ENCODE peak calls at places on chromosome 1, in seven cellular contexts. One of them, this sample, is unnamed.

GRCh38 chr1:70361727-70362413 is 7.3 kb upstream of the ANKRD13C start:
- DNase-seq in T follicular helper cell: no peak
- DNase-seq in NCI-H1092: no peak
- DNase-seq in transverse colon: no peak
- DNase-seq in posterior cingulate gyrus: no peak
- DNase-seq in NT2/D1: no peak
- DNase-seq in progenitor cell of endocrine pancreas: no peak
- DNase-seq in this sample: no peak

GRCh38 chr1:207822124-207822601 is 70.3 kb downstream of the CD46 start:
- DNase-seq in NCI-H1092: no peak
- DNase-seq in posterior cingulate gyrus: no peak
- DNase-seq in T follicular helper cell: no peak
- DNase-seq in transverse colon: peak; percentile 57
- DNase-seq in progenitor cell of endocrine pancreas: no peak
- DNase-seq in NT2/D1: no peak
- DNase-seq in this sample: no peak

GRCh38 chr1:46665983-46666382 is 2.2 kb downstream of the ATPAF1 start:
- DNase-seq in transverse colon: no peak
- DNase-seq in T follicular helper cell: no peak
- DNase-seq in progenitor cell of endocrine pancreas: no peak
- DNase-seq in NT2/D1: no peak
- DNase-seq in posterior cingulate gyrus: no peak
- DNase-seq in NCI-H1092: no peak
- DNase-seq in this sample: no peak

GRCh38 chr1:44170281-44170823 is 28.9 kb upstream of the KLF18 start:
- DNase-seq in transverse colon: no peak
- DNase-seq in posterior cingulate gyrus: no peak
- DNase-seq in NCI-H1092: no peak
- DNase-seq in T follicular helper cell: no peak
- DNase-seq in NT2/D1: peak; percentile 20
- DNase-seq in progenitor cell of endocrine pancreas: no peak
- DNase-seq in this sample: no peak

GRCh38 chr1:79603862-79604261 is 597.3 kb upstream of the ADGRL4 start:
- DNase-seq in transverse colon: no peak
- DNase-seq in T follicular helper cell: no peak
- DNase-seq in NT2/D1: no peak
- DNase-seq in NCI-H1092: no peak
- DNase-seq in posterior cingulate gyrus: no peak
- DNase-seq in progenitor cell of endocrine pancreas: no peak
- DNase-seq in this sample: no peak

GRCh38 chr1:200899451-200899915 is 4.8 kb downstream of the INAVA start:
- DNase-seq in progenitor cell of endocrine pancreas: no peak
- DNase-seq in NT2/D1: no peak
- DNase-seq in posterior cingulate gyrus: no peak
- DNase-seq in T follicular helper cell: no peak
- DNase-seq in transverse colon: no peak
- DNase-seq in NCI-H1092: no peak
- DNase-seq in this sample: no peak

GRCh38 chr1:6509603-6510291 is 18.3 kb upstream of the PLEKHG5 start:
- DNase-seq in T follicular helper cell: no peak
- DNase-seq in transverse colon: no peak
- DNase-seq in NCI-H1092: no peak
- DNase-seq in posterior cingulate gyrus: no peak
- DNase-seq in progenitor cell of endocrine pancreas: no peak
- DNase-seq in NT2/D1: no peak
- DNase-seq in this sample: no peak

GRCh38 chr1:239511865-239512264 is 125.5 kb downstream of the CHRM3 start:
- DNase-seq in posterior cingulate gyrus: no peak
- DNase-seq in transverse colon: no peak
- DNase-seq in progenitor cell of endocrine pancreas: no peak
- DNase-seq in NCI-H1092: no peak
- DNase-seq in NT2/D1: no peak
- DNase-seq in T follicular helper cell: no peak
- DNase-seq in this sample: no peak

GRCh38 chr1:30839827-30840359 is 68.7 kb downstream of the SDC3 start:
- DNase-seq in NCI-H1092: no peak
- DNase-seq in transverse colon: no peak
- DNase-seq in T follicular helper cell: no peak
- DNase-seq in progenitor cell of endocrine pancreas: no peak
- DNase-seq in NT2/D1: no peak
- DNase-seq in posterior cingulate gyrus: no peak
- DNase-seq in this sample: no peak

GRCh38 chr1:228902781-228903572 is 167.7 kb downstream of the RHOU start:
- DNase-seq in posterior cingulate gyrus: peak; percentile 72
- DNase-seq in progenitor cell of endocrine pancreas: no peak
- DNase-seq in NT2/D1: no peak
- DNase-seq in transverse colon: peak; percentile 85
- DNase-seq in NCI-H1092: peak; percentile 98
- DNase-seq in T follicular helper cell: no peak
- DNase-seq in this sample: no peak

GRCh38 chr1:2323575-2323974 is 67.8 kb downstream of the MORN1 start:
- DNase-seq in transverse colon: no peak
- DNase-seq in NT2/D1: no peak
- DNase-seq in posterior cingulate gyrus: no peak
- DNase-seq in T follicular helper cell: no peak
- DNase-seq in NCI-H1092: no peak
- DNase-seq in progenitor cell of endocrine pancreas: no peak
- DNase-seq in this sample: no peak

This sample was measured in effector memory CD4-positive, alpha-beta T cell.